ENCODE peak calls at places on chromosome 2, in six cellular contexts. U, D, F, R, M and P are unnamed samples.

GRCh38 chr2:173720310-173720709 is 244.9 kb downstream of the SP3 start:
- DNase-seq in M (no peak), F (no peak), R (no peak), U (no peak), D (no peak), P (no peak)

GRCh38 chr2:165450141-165450540 is 19.4 kb upstream of the CSRNP3 start:
- DNase-seq in U (no peak), R (no peak), M (no peak), D (no peak), F (no peak), P (no peak)

GRCh38 chr2:238174701-238175100 is 15.9 kb downstream of the ERFE start:
- DNase-seq in F (no peak), M (no peak), D (no peak), R (no peak), U (no peak), P (no peak)

GRCh38 chr2:112920923-112921532 is 10.1 kb downstream of the IL37 start:
- DNase-seq in M (no peak), R (no peak), D (no peak), U (no peak), F (no peak), P (no peak)

GRCh38 chr2:232485333-232485756 is 2.3 kb downstream of the ECEL1 start:
- DNase-seq in R (no peak), F (peak; percentile 40), U (no peak), M (no peak), D (no peak), P (no peak)

GRCh38 chr2:13654416-13654815 is 937.7 kb downstream of the TRIB2 start:
- DNase-seq in U (no peak), M (no peak), R (no peak), F (no peak), D (no peak), P (no peak)

GRCh38 chr2:109670556-109671411 is 56.6 kb downstream of the SOWAHC start:
- DNase-seq in M (no peak), F (peak; percentile 60), U (no peak), D (no peak), R (no peak), P (no peak)

GRCh38 chr2:38546585-38546984 is 56.1 kb downstream of the HNRNPLL start:
- DNase-seq in R (no peak), M (no peak), F (no peak), U (no peak), D (no peak), P (no peak)

GRCh38 chr2:60516383-60516811 is 37.1 kb downstream of the BCL11A start:
- DNase-seq in M (peak; percentile 16), U (no peak), D (no peak), F (peak; percentile 66), R (no peak), P (no peak)

GRCh38 chr2:154375625-154376020 is 322.9 kb upstream of the KCNJ3 start:
- DNase-seq in R (peak; percentile 42), F (no peak), U (no peak), D (no peak), M (no peak), P (no peak)

GRCh38 chr2:27102329-27102728 is 15.8 kb downstream of the KHK start:
- DNase-seq in D (no peak), M (no peak), R (no peak), F (no peak), U (no peak), P (peak; percentile 40)
- H3K27ac ChIP-seq in D (no peak overlapping the region), M (no peak overlapping the region), R (no peak overlapping the region), F (no peak overlapping the region), U (no peak overlapping the region), P (no peak overlapping the region)

GRCh38 chr2:68121873-68122679 is 35.6 kb upstream of the PNO1 start:
- DNase-seq in F (peak; percentile 91), M (peak; percentile 86), U (peak; percentile 95), R (peak; percentile 89), D (peak; percentile 98), P (peak; percentile 92)
- H3K27ac ChIP-seq in F (no peak overlapping the region), M (no peak overlapping the region), U (no peak overlapping the region), R (no peak overlapping the region), D (no peak overlapping the region), P (no peak overlapping the region)

DNA sequence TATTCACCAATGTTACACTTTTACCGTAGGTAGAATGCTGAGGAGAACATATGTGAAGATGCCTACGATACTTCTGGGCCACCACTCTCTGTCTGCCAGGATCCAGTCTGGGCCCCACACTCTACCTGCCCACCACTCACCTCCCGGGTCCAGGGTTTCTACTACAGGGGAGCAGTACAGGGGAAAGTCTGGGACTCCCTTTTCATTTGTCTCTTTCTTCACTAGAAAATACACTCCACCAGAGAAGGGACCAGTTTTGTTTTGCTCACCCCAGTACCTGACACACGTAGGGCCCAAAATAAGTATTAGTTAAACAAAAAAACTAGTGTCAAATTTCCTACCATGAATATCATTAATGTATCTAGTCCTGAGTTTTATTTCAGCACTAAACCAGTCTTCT is 21.1 kb downstream of the KANSL3 start:
- DNase-seq in F (no peak), U (no peak), D (no peak), M (no peak), R (no peak), P (no peak)
- H3K27ac ChIP-seq in F (peak overlapping the region; percentile 28), U (peak overlapping the region; percentile 2), D (no peak overlapping the region), M (no peak overlapping the region), R (no peak overlapping the region), P (no peak overlapping the region)

DNA sequence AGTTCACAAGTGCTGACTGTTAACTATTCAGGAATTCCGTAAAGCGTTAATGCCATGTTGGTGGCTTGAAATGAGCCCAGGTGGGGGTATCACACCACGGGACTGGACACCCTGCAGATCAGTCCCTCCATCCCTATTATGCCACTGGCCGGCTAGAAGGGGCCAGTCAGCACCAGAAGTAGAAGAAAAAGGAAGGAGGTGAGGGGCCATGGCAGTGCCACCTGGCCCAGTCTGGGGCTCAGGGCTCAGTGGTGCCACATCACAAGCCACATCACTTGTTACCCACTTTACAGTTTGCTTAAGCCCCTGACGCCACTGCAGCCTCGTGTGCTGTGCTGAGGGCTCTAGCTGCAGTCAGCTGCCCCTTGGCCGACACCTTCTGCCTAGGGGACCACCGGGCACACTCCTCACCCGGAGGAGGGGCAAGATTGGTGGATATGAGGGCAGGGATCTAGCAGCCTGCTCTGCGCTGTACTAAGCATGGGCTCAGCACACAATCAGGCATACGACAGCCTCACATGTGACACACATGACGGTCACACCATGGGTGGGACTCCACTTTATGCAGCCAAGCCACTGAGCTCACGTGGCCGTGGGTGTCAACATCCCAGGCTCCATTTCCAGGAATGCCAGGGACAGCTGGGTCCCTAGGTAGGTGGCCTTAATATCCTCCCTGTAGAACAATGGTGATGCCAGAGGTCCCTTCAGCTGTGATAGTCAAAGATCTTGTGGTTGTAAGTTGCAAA is 3.6 kb downstream of the LIMS2 start:
- DNase-seq in F (peak; percentile 62), U (no peak), R (no peak), D (no peak), M (no peak), P (peak; percentile 70)
- H3K27ac ChIP-seq in F (peak overlapping the region; percentile 96), U (no peak overlapping the region), R (no peak overlapping the region), D (no peak overlapping the region), M (no peak overlapping the region), P (no peak overlapping the region)

GRCh38 chr2:1052671-1053270 is 102.1 kb downstream of the SNTG2 start:
- DNase-seq in U (no peak), F (no peak), D (no peak), R (no peak), M (no peak), P (no peak)

GRCh38 chr2:1053781-1054180 is 103.1 kb downstream of the SNTG2 start:
- DNase-seq in U (no peak), F (no peak), D (no peak), R (no peak), M (no peak), P (no peak)

GRCh38 chr2:1054399-1054798 is 103.8 kb downstream of the SNTG2 start:
- DNase-seq in M (no peak), U (no peak), F (no peak), R (no peak), D (no peak), P (no peak)

GRCh38 chr2:1051585-1051984 is 100.9 kb downstream of the SNTG2 start:
- DNase-seq in U (no peak), R (no peak), D (no peak), M (no peak), F (no peak), P (no peak)

GRCh38 chr2:1055014-1055595 is 104.5 kb downstream of the SNTG2 start:
- DNase-seq in D (no peak), R (no peak), U (no peak), M (no peak), F (no peak), P (no peak)
- H3K27ac ChIP-seq in D (no peak overlapping the region), R (peak overlapping the region; percentile 11), U (no peak overlapping the region), M (no peak overlapping the region), F (no peak overlapping the region), P (no peak overlapping the region)

GRCh38 chr2:25620077-25620476 is 53.3 kb downstream of the DTNB start:
- DNase-seq in F (no peak), D (no peak), U (no peak), M (no peak), R (no peak), P (no peak)

GRCh38 chr2:25624635-25625034 is 48.7 kb downstream of the DTNB start:
- DNase-seq in M (no peak), U (no peak), R (no peak), D (no peak), F (no peak), P (no peak)

GRCh38 chr2:25619187-25619586 is 54.2 kb downstream of the DTNB start:
- DNase-seq in M (no peak), U (no peak), F (no peak), D (no peak), R (no peak), P (no peak)

GRCh38 chr2:25620711-25621110 is 52.7 kb downstream of the DTNB start:
- DNase-seq in U (no peak), D (no peak), F (no peak), R (no peak), M (no peak), P (no peak)

DNA sequence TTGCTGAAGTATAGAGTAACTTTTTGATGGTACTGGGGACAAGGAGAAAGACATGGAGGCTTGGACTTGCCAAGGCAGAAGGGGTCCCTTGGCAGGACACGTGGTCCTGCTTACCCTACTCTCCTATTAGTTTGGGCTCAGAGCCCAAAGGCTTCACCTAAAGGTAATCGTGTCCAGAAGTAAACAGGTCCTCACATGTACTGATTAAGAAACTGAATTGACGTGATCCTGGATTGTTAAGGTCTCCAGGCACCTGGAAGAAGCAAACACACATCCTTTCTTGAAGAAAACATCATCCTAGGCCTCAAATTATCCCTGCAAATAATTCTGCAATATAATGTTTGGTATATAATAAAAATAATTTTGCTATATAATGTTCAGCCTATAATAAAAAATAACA is 50.0 kb downstream of the DTNB start:
- DNase-seq in M (no peak), U (no peak), F (no peak), D (no peak), R (no peak), P (no peak)
- H3K27ac ChIP-seq in M (no peak overlapping the region), U (no peak overlapping the region), F (no peak overlapping the region), D (no peak overlapping the region), R (no peak overlapping the region), P (no peak overlapping the region)

DNA sequence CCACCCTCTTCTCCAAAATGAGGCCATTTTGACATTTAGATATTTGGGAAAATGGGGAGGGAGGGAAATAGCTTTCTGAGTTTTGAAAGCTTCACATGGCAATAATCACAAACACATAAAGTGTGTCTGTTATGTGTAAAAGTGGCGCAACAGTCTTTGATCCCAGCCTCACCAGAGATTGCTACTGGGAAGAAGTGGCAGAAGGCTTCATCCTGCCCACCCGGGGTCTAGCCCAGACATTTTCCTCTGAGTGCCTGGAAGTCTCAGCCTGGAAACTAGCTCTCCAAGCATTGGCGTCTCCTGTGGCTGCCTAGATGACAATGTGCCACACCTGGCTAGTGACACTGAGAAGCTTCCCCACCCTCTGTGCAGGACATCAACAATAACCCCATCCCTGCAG is 1.7 kb upstream of the LBH start:
- DNase-seq in D (no peak), M (no peak), F (peak; percentile 54), U (no peak), R (no peak), P (no peak)
- H3K27ac ChIP-seq in D (no peak overlapping the region), M (no peak overlapping the region), F (peak overlapping the region; percentile 92), U (no peak overlapping the region), R (no peak overlapping the region), P (no peak overlapping the region)